ENCODE peak calls at places on chromosomes 13 and 19, in seven cellular contexts. L is mesendoderm, Z is H9, E is trophoblast cell, X is H1, C is IMR-90, R is mesenchymal stem cell. U is an unnamed sample.

GRCh38 chr19:4229179-4229931 is at the start of gene EBI3:
- DNase-seq in Z (peak), X (no peak), L (peak), E (peak), C (peak), R (peak), U (no peak)

GRCh38 chr13:44207476-44207875 is 166.1 kb upstream of the SERP2 start:
- DNase-seq in C (no peak), R (no peak), Z (no peak), X (no peak), L (no peak), E (no peak), U (no peak)

GRCh38 chr13:43058318-43058674 is 34.9 kb downstream of the DNAJC15 start:
- DNase-seq in E (peak), C (peak), L (peak), R (peak), Z (peak), X (no peak), U (no peak)

GRCh38 chr13:44259045-44260042 is 114.3 kb upstream of the SERP2 start:
- DNase-seq in R (peak), L (no peak), Z (no peak), C (peak), E (no peak), X (no peak), U (no peak)

GRCh38 chr19:6587093-6587820 is 3.7 kb downstream of the CD70 start:
- DNase-seq in C (no peak), X (no peak), L (peak), Z (peak), R (no peak), E (no peak), U (no peak)

GRCh38 chr19:43316591-43317319 is 36.7 kb upstream of the CD177 start:
- DNase-seq in L (peak), Z (peak), X (peak), R (no peak), E (peak), C (peak), U (no peak)

GRCh38 chr13:45809810-45810394 is 41.7 kb downstream of the SIAH3 start:
- DNase-seq in C (no peak), L (no peak), E (no peak), Z (no peak), R (peak), X (no peak), U (no peak)

GRCh38 chr19:41937976-41938375 is 9.7 kb upstream of the ERFL start:
- DNase-seq in E (no peak), C (no peak), L (no peak), X (no peak), R (no peak), Z (no peak), U (no peak)

GRCh38 chr13:43016226-43016625 is 7.2 kb upstream of the DNAJC15 start:
- DNase-seq in C (no peak), X (no peak), L (no peak), E (no peak), Z (no peak), R (no peak), U (no peak)

GRCh38 chr13:106373304-106373988 is 162.0 kb downstream of the EFNB2 start:
- DNase-seq in Z (no peak), L (no peak), C (no peak), E (no peak), X (no peak), R (peak), U (no peak)

GRCh38 chr19:51712461-51713081 is 11.2 kb downstream of the HAS1 start:
- DNase-seq in R (no peak), X (peak), E (peak), Z (peak), C (peak), L (peak), U (no peak)

GRCh38 chr13:51737609-51738008 is 66.4 kb downstream of the DHRS12 start:
- DNase-seq in R (no peak), X (no peak), Z (no peak), E (no peak), L (no peak), C (no peak), U (no peak)

GRCh38 chr19:29515706-29516357 is 10.0 kb upstream of the VSTM2B start:
- DNase-seq in L (no peak), C (no peak), Z (no peak), X (no peak), R (no peak), E (no peak), U (no peak)

GRCh38 chr19:11783767-11784166 is 14.6 kb upstream of the ZNF491 start:
- DNase-seq in X (no peak), L (no peak), Z (no peak), E (no peak), C (no peak), R (no peak), U (no peak)

GRCh38 chr19:11781295-11782057 is 14.7 kb downstream of the ZNF441 start:
- DNase-seq in X (no peak), R (peak), E (peak), Z (no peak), C (peak), L (peak), U (no peak)

GRCh38 chr19:11784356-11784755 is 14.0 kb upstream of the ZNF491 start:
- DNase-seq in L (no peak), X (no peak), Z (no peak), C (no peak), R (no peak), E (no peak), U (no peak)

GRCh38 chr19:11780431-11781020 is 13.7 kb downstream of the ZNF441 start:
- DNase-seq in Z (no peak), E (no peak), R (no peak), X (no peak), L (peak), C (no peak), U (no peak)
- H2BK5ac ChIP-seq in Z (no peak), E (no peak), R (no peak), X (no peak), L (no peak), C (no peak), U (no peak)

GRCh38 chr19:1118999-1119398 is 15.2 kb downstream of the GPX4 start:
- DNase-seq in L (no peak), Z (no peak), X (no peak), C (no peak), E (no peak), R (no peak), U (no peak)

GRCh38 chr19:1121395-1121794 is 17.6 kb downstream of the GPX4 start:
- DNase-seq in Z (no peak), C (no peak), R (no peak), L (no peak), E (no peak), X (no peak), U (no peak)

GRCh38 chr19:1117654-1118053 is 13.9 kb downstream of the GPX4 start:
- DNase-seq in E (no peak), L (no peak), R (no peak), Z (no peak), X (no peak), C (no peak), U (no peak)

GRCh38 chr19:1122021-1122971 is 18.5 kb downstream of the GPX4 start:
- DNase-seq in R (no peak), L (no peak), X (no peak), Z (no peak), E (no peak), C (no peak), U (no peak)

GRCh38 chr19:1119475-1120217 is 15.9 kb downstream of the GPX4 start:
- DNase-seq in E (no peak), R (no peak), L (no peak), X (no peak), Z (no peak), C (no peak), U (no peak)
- H3K9ac ChIP-seq in E (no peak), R (no peak), L (no peak), X (no peak), Z (no peak), C (no peak), U (no peak)

GRCh38 chr13:25890671-25891212 is 161.1 kb downstream of the SHISA2 start:
- DNase-seq in L (no peak), Z (no peak), R (no peak), E (no peak), C (no peak), X (no peak), U (no peak)
- H3K4ac ChIP-seq in L (no peak), Z (no peak), R (no peak), E (no peak), C (no peak), X (no peak), U (no peak)

DNA sequence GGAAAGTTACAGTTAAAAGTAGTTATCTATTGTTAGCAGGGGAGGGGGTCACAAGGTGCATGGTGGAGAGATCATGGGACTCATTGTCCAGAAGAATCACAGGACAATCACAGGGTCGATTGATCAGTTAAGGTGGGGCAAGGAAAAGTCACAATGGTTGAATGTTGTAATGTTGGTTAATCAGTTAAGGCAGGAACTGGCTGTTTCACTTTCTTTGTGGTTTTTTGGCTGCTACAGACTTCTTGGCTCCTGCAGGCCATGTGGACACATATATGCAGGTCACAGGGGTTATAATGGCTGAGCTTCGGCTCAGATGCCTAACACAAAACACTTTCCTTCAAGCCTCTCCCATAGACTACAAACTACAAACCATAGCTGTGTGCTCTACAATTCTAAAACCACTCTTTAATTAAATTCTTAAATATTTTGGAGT is 6.9 kb upstream of the ZNF431 start:
- DNase-seq in E (no peak), L (no peak), C (no peak), R (no peak), Z (no peak), X (no peak), U (no peak)
- H2BK5ac ChIP-seq in E (no peak), L (no peak), C (no peak), R (no peak), Z (no peak), X (no peak), U (no peak)

DNA sequence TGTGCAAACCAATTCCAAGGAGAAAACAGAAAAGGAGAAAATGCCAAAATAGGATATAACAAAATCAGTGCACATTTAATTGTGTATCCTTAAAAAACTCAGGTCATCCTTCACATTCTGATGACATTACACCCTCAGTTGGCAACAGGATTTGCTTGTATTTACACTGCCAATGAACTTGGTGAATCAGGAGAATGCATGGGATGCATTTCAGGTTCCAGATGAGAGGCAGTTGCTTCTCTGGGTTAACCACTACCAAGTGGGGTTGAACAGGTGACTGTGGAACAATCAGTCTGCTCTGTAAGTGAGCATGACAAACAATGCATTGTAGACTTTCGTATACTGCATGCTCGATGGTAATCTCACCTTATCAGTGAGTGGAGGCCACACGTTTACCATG is 79.1 kb downstream of the STARD13 start:
- DNase-seq in R (peak), E (no peak), X (no peak), L (no peak), Z (no peak), C (peak), U (no peak)
- H3K9ac ChIP-seq in R (no peak), E (no peak), X (no peak), L (no peak), Z (no peak), C (no peak), U (no peak)

DNA sequence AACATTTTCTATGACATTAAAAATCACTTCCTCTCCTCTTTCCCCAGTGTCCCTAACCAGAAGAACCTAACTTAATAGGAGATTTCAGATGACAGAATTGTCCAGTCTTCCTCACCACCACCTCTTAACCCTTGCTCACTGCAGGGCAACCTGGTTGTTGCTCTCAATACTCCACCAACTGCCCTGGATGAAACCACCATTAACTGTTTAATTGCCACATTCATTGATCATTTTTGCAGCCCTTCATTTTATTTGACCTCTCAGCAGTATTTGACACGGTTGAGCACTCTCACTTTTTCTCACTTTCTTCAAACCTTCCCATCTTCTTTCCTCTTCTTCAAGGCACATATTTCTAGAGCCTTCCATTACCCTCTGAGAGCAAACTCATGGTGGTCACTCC is 84.0 kb downstream of the MBNL2 start:
- DNase-seq in Z (no peak), E (no peak), R (no peak), X (no peak), C (no peak), L (no peak), U (no peak)
- H3K4ac ChIP-seq in Z (no peak), E (no peak), R (no peak), X (no peak), C (no peak), L (no peak), U (no peak)

GRCh38 chr13:68481130-68481529 is 1251.0 kb upstream of the PCDH9 start:
- DNase-seq in X (no peak), R (no peak), E (no peak), L (no peak), Z (no peak), C (no peak), U (no peak)
- H2BK5ac ChIP-seq in X (no peak), R (no peak), E (no peak), L (no peak), Z (no peak), C (no peak), U (no peak)

DNA sequence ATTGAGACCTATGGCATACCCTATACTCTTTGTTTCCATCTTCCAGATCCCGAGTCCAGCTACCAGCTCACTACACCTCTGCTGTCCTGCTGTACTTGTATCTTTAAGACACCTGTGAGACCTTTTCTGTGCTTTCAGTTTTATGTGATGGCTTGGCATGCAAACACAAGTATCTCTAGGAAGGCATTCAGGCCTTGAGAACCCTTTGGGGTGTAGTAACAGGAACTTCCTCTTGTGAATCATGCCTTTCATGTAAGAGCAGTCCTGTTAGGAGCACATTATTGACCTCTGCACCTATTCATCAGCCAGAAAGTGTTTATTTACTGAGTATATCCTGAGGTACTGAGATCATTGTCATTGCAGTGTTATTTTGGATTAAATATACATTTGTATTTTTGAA is 87.0 kb upstream of the HTR2A start:
- DNase-seq in Z (no peak), X (no peak), R (peak), L (no peak), C (peak), E (no peak), U (no peak)
- H3K9ac ChIP-seq in Z (no peak), X (no peak), R (no peak), L (no peak), C (no peak), E (no peak), U (no peak)

DNA sequence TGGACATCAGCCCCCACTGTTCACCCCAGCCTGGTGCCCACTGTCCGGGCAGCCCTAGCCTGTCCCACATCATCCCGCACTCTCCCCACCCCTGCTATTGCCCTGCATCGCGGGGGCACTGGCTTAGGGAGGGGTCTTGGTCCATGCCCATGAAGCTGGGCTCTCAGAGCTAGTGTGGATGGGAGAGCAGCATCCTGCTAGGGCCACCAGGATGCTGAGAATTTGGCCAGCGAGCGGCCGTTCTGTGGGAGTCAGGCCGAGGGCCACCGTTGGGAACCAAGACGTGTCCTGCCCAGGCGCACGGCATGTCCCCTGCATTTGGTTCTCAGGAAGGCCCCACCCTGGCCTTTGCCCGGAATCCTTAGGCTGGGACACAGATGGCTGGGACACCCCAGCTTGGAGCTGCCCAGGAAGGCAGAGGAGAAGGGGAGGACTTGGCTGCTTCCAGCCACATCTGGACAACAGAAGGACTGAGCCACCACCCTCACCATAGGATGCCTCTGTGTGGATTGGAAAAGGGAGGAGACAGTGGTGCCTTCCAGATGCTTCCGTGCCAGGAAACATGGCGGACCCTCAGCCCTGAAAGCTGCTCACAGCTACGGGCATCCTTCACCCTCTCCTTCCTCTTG is 14.6 kb downstream of the ADGRE5 start:
- DNase-seq in Z (no peak), L (no peak), C (no peak), E (no peak), X (no peak), R (no peak), U (no peak)
- H3K4ac ChIP-seq in Z (no peak), L (no peak), C (no peak), E (no peak), X (no peak), R (no peak), U (no peak)

GRCh38 chr13:113788413-113789135 is 29.5 kb downstream of the TMEM255B start:
- DNase-seq in X (no peak), C (no peak), E (no peak), R (no peak), L (no peak), Z (no peak), U (no peak)

GRCh38 chr13:113786262-113786841 is 27.3 kb downstream of the TMEM255B start:
- DNase-seq in Z (no peak), L (no peak), E (no peak), X (no peak), C (peak), R (peak), U (no peak)

GRCh38 chr13:113789167-113789566 is 30.1 kb downstream of the TMEM255B start:
- DNase-seq in R (no peak), E (no peak), X (no peak), L (no peak), C (no peak), Z (no peak), U (no peak)

GRCh38 chr13:113785051-113786010 is 26.3 kb downstream of the TMEM255B start:
- DNase-seq in C (peak), R (peak), E (no peak), L (no peak), X (no peak), Z (no peak), U (no peak)

DNA sequence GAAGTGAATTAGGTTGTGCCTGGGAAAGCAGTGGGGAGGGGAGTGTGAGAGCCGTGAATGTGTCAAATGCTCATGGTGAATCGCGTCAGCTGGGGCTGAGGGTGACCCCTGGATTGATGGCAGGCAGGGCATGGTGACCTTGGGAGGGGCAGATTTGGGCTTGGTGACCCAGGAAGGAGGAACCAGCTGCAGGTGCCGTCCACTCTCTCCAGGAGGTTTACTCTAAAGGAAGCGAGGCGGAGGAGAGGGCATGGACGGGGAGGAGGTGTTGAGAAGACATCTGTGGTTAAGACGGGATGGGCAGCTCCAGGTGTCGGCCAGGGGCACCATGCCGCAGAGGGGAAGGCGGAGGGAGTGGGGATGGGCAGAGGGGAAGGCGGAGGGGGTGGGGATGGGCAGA is 28.7 kb downstream of the TMEM255B start:
- DNase-seq in L (no peak), X (no peak), R (no peak), E (no peak), C (no peak), Z (no peak), U (no peak)
- H2BK5ac ChIP-seq in L (no peak), X (no peak), R (no peak), E (no peak), C (no peak), Z (no peak), U (no peak)